ENCODE peak calls at places on chromosomes 7 and 10, in four cellular contexts. One of them, this sample, is unnamed.

GRCh38 chr10:110802090-110802489 is 69.6 kb upstream of the PDCD4 start:
- DNase-seq in endothelial cell of umbilical vein: no peak
- DNase-seq in suprapubic skin: no peak
- DNase-seq in K562: no peak
- DNase-seq in this sample: no peak

GRCh38 chr10:76397210-76397881 is 965.9 kb downstream of the LRMDA start:
- DNase-seq in suprapubic skin: no peak
- DNase-seq in K562: no peak
- DNase-seq in endothelial cell of umbilical vein: no peak
- DNase-seq in this sample: no peak

GRCh38 chr10:130171196-130171595 is 35.0 kb downstream of the GLRX3 start:
- DNase-seq in suprapubic skin: no peak
- DNase-seq in K562: no peak
- DNase-seq in endothelial cell of umbilical vein: no peak
- DNase-seq in this sample: no peak

GRCh38 chr7:151260883-151261282 is 12.4 kb upstream of the SMARCD3 start:
- DNase-seq in suprapubic skin: no peak
- DNase-seq in K562: no peak
- DNase-seq in endothelial cell of umbilical vein: no peak
- DNase-seq in this sample: no peak

GRCh38 chr10:323651-324293 is 188.5 kb downstream of the ZMYND11 start:
- DNase-seq in K562: no peak
- DNase-seq in endothelial cell of umbilical vein: peak; percentile 92
- DNase-seq in suprapubic skin: peak; percentile 90
- DNase-seq in this sample: peak; percentile 69

GRCh38 chr7:156080046-156080445 is 267.8 kb upstream of the SHH start:
- DNase-seq in K562: no peak
- DNase-seq in endothelial cell of umbilical vein: no peak
- DNase-seq in suprapubic skin: no peak
- DNase-seq in this sample: no peak

GRCh38 chr10:61634711-61635110 is 28.0 kb upstream of the CABCOCO1 start:
- DNase-seq in K562: no peak
- DNase-seq in endothelial cell of umbilical vein: no peak
- DNase-seq in suprapubic skin: no peak
- DNase-seq in this sample: no peak

GRCh38 chr10:69051303-69051702 is 36.6 kb upstream of the SRGN start:
- DNase-seq in suprapubic skin: no peak
- DNase-seq in endothelial cell of umbilical vein: peak; percentile 39
- DNase-seq in K562: no peak
- DNase-seq in this sample: no peak

GRCh38 chr10:130941886-130942285 is 369.6 kb downstream of the TCERG1L start:
- DNase-seq in K562: no peak
- DNase-seq in endothelial cell of umbilical vein: no peak
- DNase-seq in suprapubic skin: no peak
- DNase-seq in this sample: no peak

DNA sequence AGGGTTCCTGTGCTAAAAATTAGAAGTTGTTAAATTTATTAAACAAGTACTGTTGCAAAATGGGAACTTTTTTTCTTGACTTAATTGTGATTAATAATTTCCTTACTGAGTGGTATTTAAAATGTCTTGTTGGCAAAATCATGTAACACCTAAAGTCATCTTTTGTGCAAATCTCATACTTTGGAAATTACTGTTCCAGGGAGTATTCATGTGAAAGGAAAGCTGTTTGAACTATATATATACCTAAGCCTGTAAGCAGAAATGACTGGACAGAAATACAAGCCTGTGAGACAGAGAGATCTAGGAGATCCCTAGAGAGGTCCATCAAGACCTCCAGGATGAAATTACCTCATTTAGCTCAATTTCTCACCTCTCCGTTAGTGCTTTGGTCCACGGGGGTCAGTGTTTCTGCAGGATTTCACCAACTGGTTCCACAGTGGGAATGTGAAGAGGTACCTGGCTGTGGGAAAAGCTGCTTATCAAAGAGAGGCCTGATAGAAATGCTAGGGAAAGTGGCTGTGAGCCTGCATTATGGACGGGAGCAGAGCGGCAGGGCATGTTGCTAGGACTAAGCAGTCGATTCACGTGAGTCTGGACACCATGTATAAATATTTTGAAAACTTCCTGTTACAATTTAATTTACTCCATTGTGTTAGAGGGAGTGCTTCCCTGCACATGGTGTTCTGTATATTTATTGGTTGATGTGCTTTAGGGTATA is 7.9 kb downstream of the LUC7L2 start:
- DNase-seq in K562: no peak
- DNase-seq in endothelial cell of umbilical vein: no peak
- DNase-seq in suprapubic skin: no peak
- DNase-seq in this sample: no peak
- TF ChIP-seq POLR2A in K562: no peak
- TF ChIP-seq POLR2A in endothelial cell of umbilical vein: no peak
- TF ChIP-seq POLR2A in suprapubic skin: no peak
- TF ChIP-seq POLR2A in this sample: no peak

DNA sequence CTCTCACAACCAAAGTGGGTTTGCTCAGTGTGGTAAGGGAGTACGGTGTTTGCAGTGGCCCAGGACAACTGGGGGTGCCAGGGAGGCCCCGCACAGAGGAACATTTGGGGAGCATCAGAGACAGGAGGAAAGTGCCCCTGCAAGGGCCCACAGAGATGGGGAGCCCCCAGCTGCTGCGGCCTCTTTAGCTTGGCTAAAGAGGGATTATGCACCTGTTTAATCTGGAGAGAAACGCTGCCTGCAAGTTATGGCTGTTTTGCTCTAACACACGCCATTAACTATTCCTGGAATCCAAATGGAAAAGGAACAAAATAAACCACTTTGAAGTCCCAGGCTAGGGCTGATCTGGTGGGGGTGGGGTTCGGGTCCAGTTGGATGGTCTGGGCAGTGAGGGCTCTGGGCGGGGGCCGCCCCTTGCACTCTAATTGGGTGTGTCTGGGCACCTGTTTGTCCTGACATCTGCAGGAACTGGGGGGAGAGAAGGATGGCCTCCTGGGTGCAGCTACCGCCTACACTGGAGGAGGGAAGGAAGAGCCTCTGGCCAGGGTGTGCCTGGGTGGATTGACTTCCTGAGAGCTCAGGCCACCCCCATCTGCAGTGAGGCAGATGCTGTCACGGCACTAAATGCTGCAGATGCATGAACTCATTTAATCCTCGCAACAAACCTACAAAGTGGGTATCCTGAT is 300.5 kb downstream of the ZEB1 start:
- DNase-seq in endothelial cell of umbilical vein: no peak
- DNase-seq in K562: no peak
- DNase-seq in suprapubic skin: no peak
- DNase-seq in this sample: no peak
- TF ChIP-seq POLR2AphosphoS5 in endothelial cell of umbilical vein: no peak
- TF ChIP-seq POLR2AphosphoS5 in K562: no peak
- TF ChIP-seq POLR2AphosphoS5 in suprapubic skin: no peak
- TF ChIP-seq POLR2AphosphoS5 in this sample: no peak

GRCh38 chr7:138459300-138460175 is 521 bp upstream of the TRIM24 start:
- DNase-seq in endothelial cell of umbilical vein: peak; percentile 99
- DNase-seq in suprapubic skin: peak; percentile 98
- DNase-seq in K562: peak; percentile 99
- DNase-seq in this sample: no peak

GRCh38 chr7:138458576-138459234 is 1.4 kb upstream of the TRIM24 start:
- DNase-seq in endothelial cell of umbilical vein: no peak
- DNase-seq in suprapubic skin: no peak
- DNase-seq in K562: no peak
- DNase-seq in this sample: no peak

GRCh38 chr7:138465046-138465445 is 5.0 kb downstream of the TRIM24 start:
- DNase-seq in suprapubic skin: no peak
- DNase-seq in K562: no peak
- DNase-seq in endothelial cell of umbilical vein: no peak
- DNase-seq in this sample: no peak

GRCh38 chr7:138460176-138460648 is at the start of gene TRIM24:
- DNase-seq in suprapubic skin: peak; percentile 97
- DNase-seq in endothelial cell of umbilical vein: no peak
- DNase-seq in K562: no peak
- DNase-seq in this sample: peak; percentile 87

DNA sequence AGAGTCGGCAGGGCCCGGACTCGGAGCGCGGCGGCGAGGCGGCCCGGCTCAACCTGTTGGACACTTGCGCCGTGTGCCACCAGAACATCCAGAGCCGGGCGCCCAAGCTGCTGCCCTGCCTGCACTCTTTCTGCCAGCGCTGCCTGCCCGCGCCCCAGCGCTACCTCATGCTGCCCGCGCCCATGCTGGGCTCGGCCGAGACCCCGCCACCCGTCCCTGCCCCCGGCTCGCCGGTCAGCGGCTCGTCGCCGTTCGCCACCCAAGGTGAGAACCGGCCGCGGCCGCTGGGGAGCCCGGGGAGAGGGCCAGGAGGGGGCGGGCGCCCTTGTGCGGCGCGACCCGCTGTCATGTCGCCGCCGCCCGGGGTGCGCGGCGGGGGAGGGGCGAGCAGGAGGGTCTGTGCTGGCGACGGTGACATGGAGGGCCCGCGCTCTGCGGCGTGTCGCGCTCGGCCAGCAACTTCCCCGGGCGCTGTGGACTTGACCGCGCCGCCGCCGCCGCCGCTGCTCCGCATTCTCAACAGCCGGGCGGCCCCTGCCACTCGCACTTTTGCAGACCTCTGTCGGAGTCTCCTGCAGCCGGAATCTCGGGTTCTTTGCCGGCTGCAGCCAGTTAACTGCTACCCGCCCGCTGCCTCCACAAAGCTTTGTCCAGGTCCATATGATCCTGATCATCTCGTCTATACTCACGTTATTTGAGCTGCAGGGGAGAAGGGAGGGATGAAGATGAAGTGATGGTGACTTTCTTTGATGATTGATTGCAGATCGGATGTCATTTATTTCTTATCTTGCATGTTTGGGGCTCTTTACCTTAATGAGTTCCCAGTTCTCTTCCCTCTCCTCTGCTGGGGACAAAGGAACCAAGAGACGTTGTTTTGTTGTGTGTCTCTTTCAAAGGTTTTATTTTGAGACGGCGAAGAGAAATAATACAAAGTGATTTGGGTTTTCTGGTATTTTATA is 869 bp downstream of the TRIM24 start:
- DNase-seq in suprapubic skin: peak; percentile 83
- DNase-seq in K562: peak; percentile 87
- DNase-seq in endothelial cell of umbilical vein: peak; percentile 57
- DNase-seq in this sample: peak; percentile 60
- TF ChIP-seq POLR2A in suprapubic skin: no peak
- TF ChIP-seq POLR2A in K562: peak; percentile 4
- TF ChIP-seq POLR2A in endothelial cell of umbilical vein: no peak
- TF ChIP-seq POLR2A in this sample: no peak

GRCh38 chr7:108028111-108028510 is 25.1 kb upstream of the LAMB1 start:
- DNase-seq in K562: no peak
- DNase-seq in endothelial cell of umbilical vein: no peak
- DNase-seq in suprapubic skin: no peak
- DNase-seq in this sample: no peak
- TF ChIP-seq POLR2AphosphoS5 in K562: no peak
- TF ChIP-seq POLR2AphosphoS5 in endothelial cell of umbilical vein: no peak
- TF ChIP-seq POLR2AphosphoS5 in suprapubic skin: no peak
- TF ChIP-seq POLR2AphosphoS5 in this sample: no peak

DNA sequence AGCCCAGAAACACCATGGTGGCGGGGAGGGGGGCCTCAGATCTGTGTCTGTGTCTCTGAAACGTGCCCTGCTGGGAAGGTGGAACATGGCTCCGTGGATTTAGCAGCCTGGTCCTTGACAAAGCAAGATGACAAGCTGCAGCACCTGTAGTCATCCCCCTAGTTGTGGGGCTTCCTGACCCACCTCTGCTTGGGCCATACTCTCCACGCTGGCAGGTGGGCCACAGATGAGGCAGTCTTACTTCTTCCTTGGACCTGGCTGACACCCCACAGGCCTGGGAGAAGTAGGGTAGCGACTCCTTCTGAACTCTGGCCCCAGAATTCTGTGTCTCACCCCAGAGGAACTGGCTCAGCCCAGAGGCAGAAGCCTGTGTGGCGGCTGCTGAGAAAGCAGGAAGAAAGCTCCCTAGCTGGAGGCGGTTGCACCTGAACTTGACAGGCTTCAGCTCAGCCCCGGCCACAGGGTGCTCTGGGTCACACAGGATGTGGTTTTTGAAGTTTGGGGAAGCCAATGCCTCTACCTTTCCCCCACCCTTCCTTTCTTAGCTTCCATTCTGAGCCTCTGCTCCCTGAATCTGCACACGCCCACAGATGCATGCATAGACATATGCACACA is 113.9 kb downstream of the ABLIM1 start:
- DNase-seq in K562: no peak
- DNase-seq in endothelial cell of umbilical vein: no peak
- DNase-seq in suprapubic skin: no peak
- DNase-seq in this sample: peak; percentile 60
- TF ChIP-seq POLR2A in K562: no peak
- TF ChIP-seq POLR2A in endothelial cell of umbilical vein: no peak
- TF ChIP-seq POLR2A in suprapubic skin: no peak
- TF ChIP-seq POLR2A in this sample: no peak